ENCODE peak calls at places on chromosomes 6 and 20, in four cellular contexts. O, D, X and P are unnamed samples.
A peak's percentile ranks its signal among the peaks of the same experiment; 100 is the strongest.

GRCh38 chr6:69337301-69337700 is 459.5 kb downstream of the LMBRD1 start:
- DNase-seq in O (no peak), D (no peak), X (no peak), P (no peak)

GRCh38 chr20:52230406-52230805 is 38.8 kb upstream of the ZFP64 start:
- DNase-seq in O (no peak), D (peak; percentile 25), X (no peak), P (peak; percentile 48)

GRCh38 chr20:63374532-63374931 is 13.4 kb upstream of the CHRNA4 start:
- DNase-seq in O (no peak), X (no peak), D (no peak), P (no peak)

GRCh38 chr6:70706491-70707123 is 38.9 kb downstream of the SMAP1 start:
- DNase-seq in X (no peak), D (peak; percentile 74), O (no peak), P (peak; percentile 63)

GRCh38 chr20:44034965-44035635 is 120.4 kb downstream of the TOX2 start:
- DNase-seq in O (no peak), D (no peak), X (no peak), P (no peak)

GRCh38 chr6:26250806-26251075 is 114.3 kb upstream of the BTN3A2 start:
- DNase-seq in O (peak; percentile 56), D (peak; percentile 71), X (no peak), P (no peak)

GRCh38 chr6:22399693-22400092 is 102.9 kb upstream of the PRL start:
- DNase-seq in O (no peak), D (peak; percentile 5), X (no peak), P (no peak)

GRCh38 chr6:21873562-21873961 is 280.0 kb downstream of the SOX4 start:
- DNase-seq in X (no peak), D (peak; percentile 38), O (no peak), P (no peak)

GRCh38 chr6:31762878-31763616 is 591 bp downstream of the SAPCD1 start:
- DNase-seq in D (no peak), X (no peak), O (no peak), P (no peak)

GRCh38 chr6:120875900-120876299 is 458.4 kb downstream of the TBC1D32 start:
- DNase-seq in O (no peak), D (no peak), X (no peak), P (no peak)

GRCh38 chr6:121851056-121851455 is 415.6 kb downstream of the GJA1 start:
- DNase-seq in O (no peak), X (no peak), D (peak; percentile 33), P (no peak)

GRCh38 chr20:47529840-47530239 is 28.2 kb downstream of the NCOA3 start:
- DNase-seq in D (peak; percentile 75), O (no peak), X (no peak), P (no peak)

GRCh38 chr6:55603987-55604386 is 25.0 kb upstream of the HMGCLL1 start:
- DNase-seq in O (no peak), D (peak; percentile 45), X (no peak), P (no peak)

GRCh38 chr6:151536280-151536534 is 42.4 kb downstream of the CCDC170 start:
- DNase-seq in D (no peak), O (no peak), X (no peak), P (no peak)

GRCh38 chr6:161091972-161092701 is 100.6 kb downstream of the MAP3K4 start:
- DNase-seq in O (no peak), D (peak; percentile 44), X (no peak), P (no peak)

GRCh38 chr6:98067375-98067774 is 767.0 kb upstream of the POU3F2 start:
- DNase-seq in O (no peak), X (no peak), D (no peak), P (no peak)

GRCh38 chr6:75852721-75853120 is 103.7 kb downstream of the MYO6 start:
- DNase-seq in D (peak; percentile 84), O (no peak), X (no peak), P (no peak)

GRCh38 chr6:5151955-5152401 is 66.8 kb downstream of the PPP1R3G start:
- DNase-seq in D (peak; percentile 58), X (no peak), O (no peak), P (no peak)

GRCh38 chr20:38181971-38182370 is 16.9 kb upstream of the TGM2 start:
- DNase-seq in D (no peak), X (no peak), O (no peak), P (no peak)

GRCh38 chr6:19492631-19493030 is 344.5 kb upstream of the ID4 start:
- DNase-seq in D (peak; percentile 2), O (no peak), X (no peak), P (no peak)

GRCh38 chr20:16674243-16674642 is 55.6 kb upstream of the SNRPB2 start:
- DNase-seq in O (no peak), D (no peak), X (no peak), P (no peak)

GRCh38 chr6:43077981-43078411 is 1.9 kb downstream of the PTK7 start:
- DNase-seq in O (no peak), D (peak; percentile 68), X (no peak), P (no peak)
- TF ChIP-seq CTCF in O (no peak), D (no peak), X (no peak), P (no peak)

DNA sequence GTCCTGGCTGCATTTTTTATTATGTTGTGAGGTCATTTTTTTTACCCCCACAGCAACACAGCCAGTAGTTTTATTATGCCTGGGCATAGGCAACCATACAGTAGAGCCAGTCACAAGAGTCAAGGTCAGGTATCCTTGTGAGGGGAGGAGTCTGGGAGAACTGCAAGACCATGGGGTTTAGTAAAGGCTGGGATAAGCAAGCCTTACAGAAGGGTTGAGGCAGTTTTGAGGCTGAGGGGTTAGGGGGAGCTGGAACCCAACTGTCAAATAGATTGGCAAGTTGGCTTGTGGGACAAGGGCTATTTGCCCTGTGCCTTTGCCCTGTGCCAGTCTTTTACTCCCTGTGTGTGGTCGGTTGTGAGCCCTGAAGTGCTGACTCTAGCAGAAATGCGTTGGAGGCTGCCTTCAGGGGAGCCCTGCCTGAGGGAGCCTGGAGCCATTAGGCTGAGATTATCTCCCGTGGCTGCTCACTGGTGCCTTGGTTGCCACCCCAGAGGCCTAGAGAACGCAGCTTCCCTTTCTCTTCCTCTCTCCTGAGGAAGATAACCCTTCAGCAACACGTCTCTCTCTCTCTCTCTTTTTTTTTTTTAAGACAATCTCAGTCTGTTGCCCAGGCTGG is 31.1 kb downstream of the RALY start:
- DNase-seq in D (no peak), O (no peak), X (no peak), P (no peak)
- TF ChIP-seq CTCF in D (no peak), O (no peak), X (no peak), P (no peak)

GRCh38 chr20:25484224-25484846 is 76.9 kb downstream of the GINS1 start:
- DNase-seq in X (no peak), D (no peak), O (no peak), P (no peak)
- TF ChIP-seq CTCF in X (no peak), D (no peak), O (no peak), P (no peak)

DNA sequence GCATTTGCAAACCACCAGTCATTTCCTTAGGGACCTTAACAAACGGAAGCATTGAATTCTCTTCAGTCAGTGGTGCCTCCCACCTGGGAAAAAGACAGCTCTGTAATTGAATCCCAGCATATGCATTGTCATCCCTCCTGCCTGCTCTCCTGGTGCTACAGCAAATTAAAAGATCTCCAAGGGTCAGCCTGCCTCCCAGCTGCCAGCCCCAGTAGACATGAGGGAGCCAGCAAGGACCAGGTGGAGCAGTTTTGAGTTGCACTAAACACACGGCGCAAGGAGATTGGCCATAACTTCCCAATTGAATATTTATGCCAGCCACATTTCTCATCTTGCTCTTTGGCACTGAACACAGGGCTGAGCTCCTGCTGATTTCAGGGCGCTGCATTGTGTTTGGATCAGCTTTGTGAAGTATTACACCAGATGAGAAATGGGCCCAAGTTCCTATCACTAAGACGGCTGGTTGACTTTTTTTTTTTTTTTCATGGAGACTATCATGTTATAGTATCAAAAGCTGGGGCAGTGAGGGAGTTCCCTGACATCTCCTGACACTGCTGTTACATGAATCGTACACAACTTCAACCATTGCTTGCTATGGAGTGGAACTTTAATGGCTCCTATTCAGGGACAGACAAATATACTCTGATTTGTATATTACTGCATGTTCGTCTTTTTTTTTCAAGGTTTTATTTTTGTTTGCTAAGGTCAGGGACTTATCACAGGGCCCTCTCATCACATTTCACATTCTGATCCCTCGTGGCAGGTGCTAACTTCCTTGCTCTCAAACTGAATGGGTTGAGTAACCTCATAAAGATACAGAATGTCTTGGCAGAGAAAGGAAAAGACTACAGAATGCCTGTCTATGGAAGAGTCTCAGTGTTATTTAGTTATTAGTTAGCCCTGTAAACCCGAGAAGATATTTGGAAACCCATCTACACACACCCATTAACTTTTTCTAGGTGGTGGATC is 191.1 kb downstream of the EYA4 start:
- DNase-seq in O (no peak), X (no peak), D (no peak), P (no peak)
- TF ChIP-seq CTCF in O (no peak), X (no peak), D (no peak), P (no peak)

GRCh38 chr6:36916159-36916558 is 30.4 kb downstream of the C6orf89 start:
- DNase-seq in X (no peak), O (no peak), D (no peak), P (no peak)

GRCh38 chr6:36924131-36924530 is 30.4 kb upstream of the PI16 start:
- DNase-seq in D (peak; percentile 71), X (no peak), O (peak; percentile 7), P (no peak)

GRCh38 chr6:36917541-36918193 is 31.9 kb downstream of the C6orf89 start:
- DNase-seq in D (peak; percentile 48), O (no peak), X (no peak), P (no peak)

GRCh38 chr6:36920546-36920945 is 34.0 kb upstream of the PI16 start:
- DNase-seq in X (no peak), O (no peak), D (no peak), P (no peak)

GRCh38 chr6:36920049-36920448 is 34.3 kb downstream of the C6orf89 start:
- DNase-seq in D (no peak), X (no peak), O (no peak), P (no peak)
- TF ChIP-seq CTCF in D (no peak), X (no peak), O (no peak), P (no peak)

GRCh38 chr20:3470627-3471396 is at the start of gene ATRN:
- DNase-seq in D (peak; percentile 92), X (peak; percentile 82), O (peak; percentile 93), P (peak; percentile 95)
- TF ChIP-seq CTCF in D (no peak), X (no peak), O (no peak), P (no peak)

GRCh38 chr6:35687658-35688604 is 784 bp downstream of the FKBP5 start:
- DNase-seq in X (peak; percentile 39), D (peak; percentile 63), O (peak; percentile 75), P (peak; percentile 81)
- TF ChIP-seq CTCF in X (no peak), D (no peak), O (no peak), P (no peak)

DNA sequence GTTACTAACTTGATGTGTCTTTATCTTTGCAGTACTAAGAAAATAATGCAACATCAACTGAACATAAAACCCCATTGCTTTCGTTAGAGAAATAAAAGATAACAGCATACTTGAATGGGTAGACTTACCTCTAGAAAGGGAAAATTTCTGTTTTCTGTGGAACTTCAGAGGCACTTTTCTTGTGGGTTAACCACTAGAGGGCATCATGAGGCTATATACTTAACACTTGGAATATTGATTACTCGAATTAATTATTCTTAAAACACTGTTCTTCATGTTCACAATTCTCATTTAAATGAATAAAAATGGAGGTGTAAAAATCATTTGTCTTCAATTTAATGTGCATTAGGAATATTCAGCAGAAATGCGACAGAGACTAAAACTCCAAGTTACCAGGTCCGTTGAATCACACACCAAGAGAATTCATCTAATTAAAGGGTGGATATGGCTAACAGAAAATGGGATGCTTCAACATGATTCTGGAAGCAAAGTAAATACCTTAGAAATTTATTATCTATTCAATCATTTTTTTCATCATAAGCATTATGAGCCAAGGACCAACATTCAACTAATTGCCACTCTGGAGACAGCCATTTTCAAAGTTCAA is 330.8 kb upstream of the PREP start:
- DNase-seq in O (no peak), X (no peak), D (peak; percentile 74), P (peak; percentile 58)
- TF ChIP-seq CTCF in O (peak; percentile 81), X (peak; percentile 81), D (peak; percentile 65), P (peak; percentile 54)